ENCODE peak calls at places on chromosomes 1 and 21, in four cellular contexts. J is fibroblast of pulmonary artery; I is naive thymus-derived CD4-positive, alpha-beta T cell; A is fibroblast of the aortic adventitia. R is an unnamed sample.

GRCh38 chr1:201964266-201964665 is 9.0 kb downstream of the TIMM17A start:
- DNase-seq in J (no peak), I (no peak), A (no peak), R (peak; percentile 24)

GRCh38 chr1:48572632-48573258 is 100.7 kb upstream of the SPATA6 start:
- DNase-seq in J (peak; percentile 49), I (no peak), A (peak; percentile 34), R (peak; percentile 64)

GRCh38 chr1:185297986-185298385 is 19.1 kb downstream of the IVNS1ABP start:
- DNase-seq in J (peak; percentile 33), I (no peak), A (no peak), R (peak; percentile 37)

GRCh38 chr1:218553197-218553596 is 208.1 kb downstream of the TGFB2 start:
- DNase-seq in J (no peak), I (no peak), A (peak; percentile 38), R (peak; percentile 47)

GRCh38 chr1:198935371-198935921 is 296.6 kb downstream of the PTPRC start:
- DNase-seq in J (peak; percentile 98), I (peak; percentile 28), A (peak; percentile 98), R (peak; percentile 97)

GRCh38 chr1:16882995-16883394 is 12.8 kb upstream of the RNU1-2 start:
- DNase-seq in J (no peak), I (no peak), A (no peak), R (no peak)

GRCh38 chr1:161274874-161275273 is 16.3 kb downstream of the PCP4L1 start:
- DNase-seq in J (no peak), I (no peak), A (no peak), R (no peak)

GRCh38 chr1:14539953-14540563 is 58.4 kb upstream of the KAZN start:
- DNase-seq in J (no peak), I (no peak), A (no peak), R (no peak)

GRCh38 chr21:21559285-21560045 is 561.3 kb downstream of the NCAM2 start:
- DNase-seq in J (no peak), I (no peak), A (no peak), R (no peak)

GRCh38 chr1:244835276-244836134 is at the start of gene COX20:
- DNase-seq in J (peak; percentile 90), I (peak; percentile 97), A (peak; percentile 86), R (peak; percentile 98)

GRCh38 chr1:70754711-70755110 is 292.9 kb downstream of the PTGER3 start:
- DNase-seq in J (no peak), I (no peak), A (no peak), R (no peak)

GRCh38 chr21:44958471-44959191 is 18.8 kb downstream of the SLX9 start:
- DNase-seq in J (peak; percentile 88), I (no peak), A (peak; percentile 66), R (peak; percentile 25)

GRCh38 chr1:61332196-61332753 is 249.9 kb downstream of the NFIA start:
- DNase-seq in J (no peak), I (no peak), A (no peak), R (no peak)

GRCh38 chr1:111446967-111447892 is 1.8 kb downstream of the WDR77 start:
- DNase-seq in J (no peak), I (no peak), A (no peak), R (no peak)

GRCh38 chr21:39392981-39393380 is 44.1 kb upstream of the HMGN1 start:
- DNase-seq in J (no peak), I (no peak), A (no peak), R (no peak)

GRCh38 chr1:5460974-5461373 is 531.3 kb downstream of the NPHP4 start:
- DNase-seq in J (no peak), I (no peak), A (no peak), R (no peak)

GRCh38 chr1:46529031-46529630 is 22.3 kb downstream of the KNCN start:
- DNase-seq in J (no peak), I (no peak), A (no peak), R (no peak)

GRCh38 chr21:35619184-35619583 is 441.1 kb downstream of the SETD4 start:
- DNase-seq in J (peak; percentile 51), I (no peak), A (peak; percentile 68), R (peak; percentile 83)

GRCh38 chr1:222880586-222880985 is 65.7 kb downstream of the DISP1 start:
- DNase-seq in J (peak; percentile 65), I (no peak), A (peak; percentile 67), R (peak; percentile 51)

GRCh38 chr1:40318970-40319621 is 2.0 kb upstream of the COL9A2 start:
- DNase-seq in J (no peak), I (no peak), A (no peak), R (no peak)

GRCh38 chr1:40315795-40316594 is 1.1 kb downstream of the COL9A2 start:
- DNase-seq in J (no peak), I (peak; percentile 38), A (no peak), R (no peak)

GRCh38 chr1:40318476-40318875 is 1.4 kb upstream of the COL9A2 start:
- DNase-seq in J (no peak), I (no peak), A (no peak), R (no peak)

GRCh38 chr1:40316595-40317393 is at the start of gene COL9A2:
- DNase-seq in J (no peak), I (peak; percentile 58), A (no peak), R (peak; percentile 48)

GRCh38 chr1:40317394-40318074 is 448 bp upstream of the COL9A2 start:
- DNase-seq in J (no peak), I (no peak), A (no peak), R (no peak)
- H3K4me3 ChIP-seq in J (no peak overlapping the region), I (no peak overlapping the region), A (no peak overlapping the region), R (no peak overlapping the region)

DNA sequence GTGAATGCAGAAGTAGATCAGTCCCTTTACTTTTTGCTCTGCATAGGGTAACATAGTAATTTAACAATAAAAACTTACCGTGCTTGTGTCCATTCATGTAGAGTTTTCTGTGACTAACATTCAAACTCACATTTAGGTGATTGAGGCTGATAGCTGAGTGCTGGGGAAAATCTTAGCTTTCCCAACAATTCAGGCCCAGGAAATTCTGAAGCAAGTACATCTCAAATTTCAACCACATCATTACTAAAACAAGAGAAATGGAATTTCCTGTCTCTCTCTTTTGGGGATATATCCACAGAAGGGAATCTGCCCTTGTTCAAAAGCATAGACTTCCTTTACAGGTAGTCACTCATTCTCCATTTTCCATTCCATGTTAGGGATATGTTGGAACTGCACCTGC is 33.1 kb upstream of the C1orf146 start:
- DNase-seq in J (peak; percentile 79), I (no peak), A (peak; percentile 59), R (peak; percentile 79)
- H3K4me3 ChIP-seq in J (no peak overlapping the region), I (no peak overlapping the region), A (no peak overlapping the region), R (no peak overlapping the region)

GRCh38 chr1:19390901-19391595 is 78.9 kb downstream of the SLC66A1 start:
- DNase-seq in J (peak; percentile 72), I (peak; percentile 69), A (peak; percentile 95), R (peak; percentile 93)
- H3K4me3 ChIP-seq in J (no peak overlapping the region), I (peak overlapping the region; percentile 46), A (peak overlapping the region; percentile 49), R (peak overlapping the region; percentile 30)

GRCh38 chr1:54477153-54477561 is 70.9 kb upstream of the ACOT11 start:
- DNase-seq in J (no peak), I (no peak), A (no peak), R (no peak)
- H3K4me3 ChIP-seq in J (no peak overlapping the region), I (no peak overlapping the region), A (no peak overlapping the region), R (no peak overlapping the region)

DNA sequence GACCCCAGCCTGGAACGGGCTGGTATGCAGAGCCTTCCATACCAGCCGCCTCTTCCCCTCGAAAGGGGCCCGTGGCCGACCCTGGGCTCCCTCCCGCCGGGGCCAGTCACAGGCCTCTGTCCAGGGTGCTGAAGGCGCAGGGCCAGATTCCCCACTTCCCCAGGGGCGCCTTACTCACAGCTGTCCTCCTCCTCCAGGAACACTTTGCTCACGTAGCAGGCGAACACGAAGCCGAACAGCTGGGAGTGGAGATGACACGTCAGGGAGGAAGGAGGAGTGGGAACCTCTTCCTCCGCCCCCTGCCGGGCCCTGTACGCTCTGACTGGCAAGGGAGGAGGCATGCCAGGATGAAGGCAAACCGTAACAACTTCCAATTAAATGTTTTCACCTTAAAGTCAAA is 57.3 kb downstream of the NKAIN1 start:
- DNase-seq in J (peak; percentile 95), I (peak; percentile 49), A (peak; percentile 87), R (peak; percentile 97)
- H3K4me3 ChIP-seq in J (peak overlapping the region; percentile 25), I (no peak overlapping the region), A (peak overlapping the region; percentile 22), R (peak overlapping the region; percentile 15)

GRCh38 chr1:25515033-25515432 is 28.4 kb upstream of the LDLRAP1 start:
- DNase-seq in J (no peak), I (no peak), A (no peak), R (no peak)

GRCh38 chr1:25516686-25517085 is 26.7 kb upstream of the LDLRAP1 start:
- DNase-seq in J (no peak), I (no peak), A (no peak), R (no peak)

GRCh38 chr1:25517476-25518394 is 25.7 kb upstream of the LDLRAP1 start:
- DNase-seq in J (no peak), I (no peak), A (no peak), R (no peak)

GRCh38 chr1:25519624-25520023 is 23.8 kb upstream of the LDLRAP1 start:
- DNase-seq in J (peak; percentile 47), I (no peak), A (peak; percentile 52), R (peak; percentile 81)

GRCh38 chr1:25513666-25514065 is 29.7 kb upstream of the LDLRAP1 start:
- DNase-seq in J (no peak), I (no peak), A (no peak), R (no peak)
- H3K4me3 ChIP-seq in J (no peak overlapping the region), I (no peak overlapping the region), A (no peak overlapping the region), R (no peak overlapping the region)

DNA sequence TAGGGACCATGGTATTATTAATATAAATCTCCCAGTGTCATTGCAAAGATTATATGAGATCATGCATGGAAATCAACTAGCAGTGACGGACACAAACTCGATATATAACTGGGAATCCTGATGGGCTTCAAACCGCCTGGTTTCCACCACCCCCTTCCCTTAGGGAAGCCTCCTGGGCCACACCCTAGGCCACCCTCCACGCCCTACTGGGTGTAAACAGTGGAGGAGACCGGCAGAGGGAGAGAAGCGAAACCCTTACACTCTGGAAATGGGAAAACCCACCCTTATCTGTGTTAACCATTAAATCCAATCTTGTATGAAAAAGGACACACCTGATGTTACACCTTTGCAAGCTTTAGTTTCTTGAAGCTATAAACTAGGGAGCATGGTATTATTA is 591 bp upstream of the ZNHIT6 start:
- DNase-seq in J (no peak), I (no peak), A (no peak), R (no peak)
- H3K4me3 ChIP-seq in J (peak overlapping the region; percentile 87), I (peak overlapping the region; percentile 90), A (peak overlapping the region; percentile 96), R (peak overlapping the region; percentile 93)

GRCh38 chr21:33968998-33969353 is 53.4 kb upstream of the ATP5PO start:
- DNase-seq in J (no peak), I (no peak), A (no peak), R (peak; percentile 58)
- H3K4me3 ChIP-seq in J (no peak overlapping the region), I (no peak overlapping the region), A (no peak overlapping the region), R (no peak overlapping the region)

GRCh38 chr1:116152950-116153691 is 41.9 kb downstream of the MAB21L3 start:
- DNase-seq in J (no peak), I (no peak), A (no peak), R (no peak)

GRCh38 chr1:116154536-116154935 is 43.3 kb downstream of the MAB21L3 start:
- DNase-seq in J (no peak), I (no peak), A (no peak), R (no peak)

GRCh38 chr1:116153692-116154031 is 42.5 kb downstream of the MAB21L3 start:
- DNase-seq in J (no peak), I (no peak), A (no peak), R (no peak)

GRCh38 chr1:116151739-116152576 is 40.8 kb downstream of the MAB21L3 start:
- DNase-seq in J (peak; percentile 77), I (peak; percentile 77), A (peak; percentile 64), R (peak; percentile 64)

GRCh38 chr1:116152577-116152943 is 41.4 kb downstream of the MAB21L3 start:
- DNase-seq in J (no peak), I (no peak), A (no peak), R (no peak)
- H3K4me3 ChIP-seq in J (peak overlapping the region; percentile 47), I (peak overlapping the region; percentile 42), A (peak overlapping the region; percentile 61), R (peak overlapping the region; percentile 52)